ENCODE peak calls at places on chromosome 22, in four cellular contexts. Z, F, R and T are unnamed samples.

GRCh38 chr22:47351836-47352579 is 589.6 kb downstream of the TBC1D22A start:
- DNase-seq in Z (no peak), F (no peak), R (no peak), T (no peak)

GRCh38 chr22:48181168-48181955 is 1418.9 kb downstream of the TBC1D22A start:
- DNase-seq in Z (no peak), R (no peak), F (no peak), T (no peak)

GRCh38 chr22:22752556-22753477 is 108.4 kb downstream of the GGTLC2 start:
- DNase-seq in R (no peak), F (no peak), Z (no peak), T (no peak)

GRCh38 chr22:40534379-40535188 is 101.9 kb downstream of the MRTFA start:
- DNase-seq in Z (peak), F (no peak), R (peak), T (peak)

GRCh38 chr22:24541681-24542515 is 13.0 kb downstream of the GUCD1 start:
- DNase-seq in F (no peak), Z (no peak), R (no peak), T (no peak)

GRCh38 chr22:39216143-39216490 is 28.7 kb downstream of the PDGFB start:
- DNase-seq in Z (no peak), R (no peak), F (no peak), T (no peak)

GRCh38 chr22:43628253-43628649 is 183.9 kb downstream of the EFCAB6 start:
- DNase-seq in F (no peak), Z (no peak), R (no peak), T (no peak)

GRCh38 chr22:43789452-43789851 is 22.7 kb downstream of the EFCAB6 start:
- DNase-seq in Z (peak), R (no peak), F (no peak), T (peak)

GRCh38 chr22:46469701-46470100 is 67.7 kb downstream of the CELSR1 start:
- DNase-seq in Z (no peak), R (no peak), F (no peak), T (no peak)

GRCh38 chr22:40396882-40397281 is 26.5 kb downstream of the SGSM3 start:
- DNase-seq in R (no peak), F (no peak), Z (peak), T (no peak)

GRCh38 chr22:45045219-45045618 is 35.4 kb upstream of the PHF21B start:
- DNase-seq in F (no peak), R (no peak), Z (no peak), T (no peak)

GRCh38 chr22:29202231-29203192 is 3.2 kb upstream of the EMID1 start:
- DNase-seq in Z (peak), F (no peak), R (peak), T (peak)